ENCODE peak calls at places on chromosomes 7 and 10, in four cellular contexts. F, R, D and N are unnamed samples.

GRCh38 chr7:142323706-142324105 is 65.8 kb upstream of the PRSS58 start:
- DNase-seq in F (no peak), R (no peak), D (peak; percentile 43), N (no peak)

GRCh38 chr10:46254007-46254383 is 32.8 kb upstream of the ANTXRL start:
- DNase-seq in F (no peak), R (no peak), D (no peak), N (no peak)

GRCh38 chr10:121527690-121528089 is 70.6 kb downstream of the FGFR2 start:
- DNase-seq in F (no peak), R (no peak), D (peak; percentile 6), N (no peak)

GRCh38 chr10:1316107-1316805 is 260.1 kb downstream of the WDR37 start:
- DNase-seq in F (no peak), R (no peak), D (peak; percentile 43), N (no peak)

GRCh38 chr7:127251048-127251451 is 1.7 kb downstream of the GRM8 start:
- DNase-seq in F (no peak), R (no peak), D (no peak), N (no peak)

GRCh38 chr7:99244942-99245341 is 27.7 kb upstream of the MYH16 start:
- DNase-seq in F (no peak), R (no peak), D (no peak), N (no peak)

GRCh38 chr7:29588212-29588611 is 24.6 kb downstream of the PRR15 start:
- DNase-seq in F (no peak), R (no peak), D (no peak), N (no peak)

GRCh38 chr7:117872565-117873055 is 631 bp downstream of the CTTNBP2 start:
- DNase-seq in F (no peak), R (no peak), D (peak; percentile 77), N (peak; percentile 5)

GRCh38 chr10:20185116-20185515 is 368.9 kb downstream of the PLXDC2 start:
- DNase-seq in F (no peak), R (no peak), D (no peak), N (peak; percentile 4)